ENCODE peak calls at places on chromosomes 1 and 21, in nine cellular contexts. X, F, B, Z, K, G, S, E and P are unnamed samples. For H3K4me1, the result is how much of the 10 kb centered on the place peaks cover.

GRCh38 chr1:229717774-229718173 is 91.7 kb downstream of the URB2 start:
- ATAC-seq in X (no peak), F (peak), B (no peak), Z (no peak), K (peak), G (peak), S (no peak), E (no peak), P (no peak)

GRCh38 chr1:226827458-226827857 is 43.0 kb upstream of the PSEN2 start:
- ATAC-seq in X (peak), F (peak), B (no peak), Z (no peak), K (no peak), G (peak), S (peak), E (peak), P (peak)

GRCh38 chr1:56915960-56916359 is 49.9 kb downstream of the C8B start:
- ATAC-seq in X (peak), F (no peak), B (no peak), Z (peak), K (peak), G (peak), S (peak), E (peak), P (no peak)

GRCh38 chr1:4306559-4307467 is 347.6 kb upstream of the AJAP1 start:
- ATAC-seq in X (no peak), F (no peak), B (no peak), Z (no peak), K (no peak), G (no peak), S (no peak), E (no peak), P (no peak)

GRCh38 chr1:87404306-87404705 is 75.6 kb downstream of the LMO4 start:
- ATAC-seq in X (no peak), F (no peak), B (no peak), Z (peak), K (no peak), G (no peak), S (no peak), E (no peak), P (no peak)

GRCh38 chr1:57307382-57307781 is 116.5 kb downstream of the DAB1 start:
- ATAC-seq in X (no peak), F (no peak), B (no peak), Z (peak), K (no peak), G (no peak), S (peak), E (peak), P (peak)

GRCh38 chr1:208007938-208008342 is 97.0 kb upstream of the CD34 start:
- ATAC-seq in X (peak), F (no peak), B (no peak), Z (no peak), K (no peak), G (peak), S (no peak), E (no peak), P (peak)

GRCh38 chr1:94031591-94031990 is 89.4 kb downstream of the ABCA4 start:
- ATAC-seq in X (peak), F (no peak), B (no peak), Z (no peak), K (no peak), G (no peak), S (no peak), E (peak), P (no peak)

GRCh38 chr1:26471498-26472329 is 526 bp upstream of the HMGN2 start:
- ATAC-seq in X (peak), F (peak), B (peak), Z (peak), K (peak), G (peak), S (peak), E (peak), P (peak)

GRCh38 chr1:100536031-100536430 is 1.9 kb upstream of the GPR88 start:
- ATAC-seq in X (no peak), F (no peak), B (no peak), Z (no peak), K (no peak), G (no peak), S (no peak), E (no peak), P (no peak)

GRCh38 chr1:174206148-174206826 is 47.0 kb downstream of the RABGAP1L start:
- ATAC-seq in X (no peak), F (peak), B (no peak), Z (no peak), K (no peak), G (no peak), S (no peak), E (peak), P (no peak)

GRCh38 chr21:15425049-15425448 is 304.7 kb upstream of the USP25 start:
- ATAC-seq in X (no peak), F (no peak), B (no peak), Z (no peak), K (no peak), G (no peak), S (peak), E (no peak), P (no peak)

GRCh38 chr21:36639769-36640168 is 59.1 kb upstream of the SIM2 start:
- ATAC-seq in X (no peak), F (no peak), B (no peak), Z (no peak), K (no peak), G (no peak), S (no peak), E (no peak), P (no peak)

GRCh38 chr1:23344111-23344986 is at the start of gene HNRNPR:
- ATAC-seq in X (peak), F (peak), B (peak), Z (peak), K (peak), G (peak), S (peak), E (peak), P (peak)

GRCh38 chr1:6300342-6301141 is 39.6 kb upstream of the GPR153 start:
- ATAC-seq in X (no peak), F (no peak), B (no peak), Z (peak), K (peak), G (no peak), S (no peak), E (peak), P (no peak)

GRCh38 chr1:87451229-87451900 is 122.7 kb downstream of the LMO4 start:
- ATAC-seq in X (no peak), F (no peak), B (no peak), Z (no peak), K (no peak), G (no peak), S (no peak), E (no peak), P (no peak)

GRCh38 chr1:213053455-213053854 is 2.4 kb downstream of the RPS6KC1 start:
- ATAC-seq in X (no peak), F (no peak), B (no peak), Z (no peak), K (no peak), G (no peak), S (no peak), E (no peak), P (no peak)

GRCh38 chr1:66848193-66848592 is 47.1 kb upstream of the INSL5 start:
- ATAC-seq in X (no peak), F (no peak), B (no peak), Z (no peak), K (no peak), G (no peak), S (no peak), E (no peak), P (no peak)

GRCh38 chr1:93753766-93754763 is 72.4 kb upstream of the BCAR3 start:
- ATAC-seq in X (peak), F (no peak), B (peak), Z (peak), K (peak), G (peak), S (peak), E (peak), P (no peak)

GRCh38 chr1:116373451-116374339 is 651 bp downstream of the ATP1A1 start:
- ATAC-seq in X (peak), F (peak), B (peak), Z (no peak), K (peak), G (peak), S (peak), E (peak), P (peak)

GRCh38 chr21:17491716-17492414 is 21.0 kb upstream of the CXADR start:
- ATAC-seq in X (peak), F (no peak), B (peak), Z (peak), K (no peak), G (peak), S (no peak), E (peak), P (no peak)

GRCh38 chr1:93641527-93641926 is 40.1 kb downstream of the BCAR3 start:
- ATAC-seq in X (peak), F (no peak), B (no peak), Z (no peak), K (no peak), G (no peak), S (no peak), E (no peak), P (peak)

GRCh38 chr1:53992085-53992874 is 25.7 kb downstream of the LDLRAD1 start:
- ATAC-seq in X (peak), F (no peak), B (peak), Z (no peak), K (peak), G (no peak), S (peak), E (peak), P (no peak)

GRCh38 chr21:35034203-35034926 is 14.7 kb downstream of the RUNX1 start:
- ATAC-seq in X (no peak), F (no peak), B (no peak), Z (no peak), K (no peak), G (no peak), S (no peak), E (no peak), P (no peak)

GRCh38 chr1:87887095-87887494 is 558.4 kb downstream of the LMO4 start:
- ATAC-seq in X (no peak), F (peak), B (no peak), Z (no peak), K (no peak), G (no peak), S (no peak), E (no peak), P (no peak)

GRCh38 chr1:167671727-167672511 is 41.9 kb downstream of the RCSD1 start:
- ATAC-seq in X (peak), F (peak), B (no peak), Z (peak), K (no peak), G (no peak), S (peak), E (peak), P (no peak)

GRCh38 chr1:229295745-229296144 is 24.8 kb downstream of the RAB4A start:
- ATAC-seq in X (no peak), F (no peak), B (no peak), Z (no peak), K (no peak), G (no peak), S (no peak), E (no peak), P (no peak)

GRCh38 chr1:196148367-196148970 is 459.8 kb downstream of the KCNT2 start:
- ATAC-seq in X (peak), F (no peak), B (no peak), Z (peak), K (no peak), G (no peak), S (no peak), E (no peak), P (no peak)

GRCh38 chr1:85850238-85850637 is 142.0 kb upstream of the ZNHIT6 start:
- ATAC-seq in X (peak), F (no peak), B (peak), Z (peak), K (no peak), G (peak), S (no peak), E (no peak), P (no peak)

GRCh38 chr1:14165289-14165867 is 433.1 kb upstream of the KAZN start:
- ATAC-seq in X (peak), F (no peak), B (no peak), Z (no peak), K (no peak), G (no peak), S (no peak), E (peak), P (peak)

GRCh38 chr1:8669608-8670335 is 147.7 kb downstream of the RERE start:
- ATAC-seq in X (no peak), F (no peak), B (no peak), Z (no peak), K (no peak), G (no peak), S (no peak), E (no peak), P (no peak)

GRCh38 chr1:44693159-44693558 is 18.6 kb downstream of the ARMH1 start:
- ATAC-seq in X (no peak), F (no peak), B (no peak), Z (no peak), K (no peak), G (no peak), S (no peak), E (no peak), P (no peak)

GRCh38 chr21:36860736-36861594 is 105.5 kb downstream of the HLCS start:
- ATAC-seq in X (peak), F (no peak), B (peak), Z (peak), K (peak), G (peak), S (peak), E (no peak), P (no peak)

GRCh38 chr1:186617860-186618780 is 62.1 kb downstream of the PTGS2 start:
- ATAC-seq in X (peak), F (peak), B (peak), Z (no peak), K (no peak), G (peak), S (peak), E (peak), P (peak)

GRCh38 chr1:20052386-20052785 is 17.6 kb upstream of the PLA2G5 start:
- ATAC-seq in X (no peak), F (no peak), B (no peak), Z (no peak), K (no peak), G (no peak), S (no peak), E (no peak), P (no peak)

GRCh38 chr1:119294728-119295127 is 73.9 kb upstream of the HAO2 start:
- ATAC-seq in X (no peak), F (no peak), B (no peak), Z (no peak), K (peak), G (no peak), S (no peak), E (no peak), P (no peak)

DNA sequence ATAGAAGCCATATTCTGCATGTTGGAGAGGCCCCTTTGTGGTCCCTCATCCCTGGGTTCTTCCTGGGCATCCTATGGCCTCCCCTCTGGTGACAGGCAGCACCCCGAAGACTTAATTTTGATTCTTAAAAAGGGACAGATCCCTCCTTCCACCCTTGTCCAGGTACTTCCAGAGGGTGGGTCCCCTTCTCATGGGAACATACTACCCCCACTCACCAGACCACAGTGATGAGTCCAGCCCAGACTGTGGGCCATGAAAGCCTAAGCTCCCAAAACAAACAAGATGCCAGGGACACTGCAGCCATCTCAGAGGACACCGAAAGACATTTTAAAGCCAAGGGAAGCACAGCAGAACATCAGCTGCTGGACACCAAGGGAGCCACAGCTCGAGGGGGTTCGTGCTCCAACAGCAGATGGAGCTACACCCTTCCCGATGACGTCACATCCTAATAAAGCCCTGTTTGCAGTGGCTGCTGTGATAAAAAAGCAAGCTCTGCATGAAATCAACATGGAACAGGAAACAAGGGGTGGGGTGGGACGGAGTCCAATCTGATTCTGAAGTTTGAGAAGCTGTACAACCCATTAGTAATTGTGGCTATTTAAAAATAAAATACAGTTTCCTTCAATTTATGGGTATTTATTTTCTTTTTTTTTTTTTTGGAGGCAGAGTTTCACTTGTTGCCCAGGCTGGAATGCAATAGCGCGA is 32.4 kb downstream of the GNB1 start:
- ATAC-seq in X (peak), F (peak), B (peak), Z (peak), K (peak), G (peak), S (peak), E (peak), P (peak)
- TF ChIP-seq CTCF in X (no peak), F (no peak), B (no peak), Z (peak), K (peak), G (no peak), S (no peak), E (peak), P (no peak)

GRCh38 chr1:154407866-154408777 is 3.0 kb downstream of the IL6R start:
- ATAC-seq in X (peak), F (no peak), B (no peak), Z (no peak), K (peak), G (no peak), S (peak), E (no peak), P (no peak)
- H3K4me1 ChIP-seq in X (under half), F (half or more), B (under half), Z (under half), K (half or more), G (under half), S (under half), E (half or more), P (under half)

GRCh38 chr21:38377165-38378093 is 120.6 kb downstream of the KCNJ15 start:
- ATAC-seq in X (no peak), F (no peak), B (no peak), Z (peak), K (no peak), G (no peak), S (no peak), E (no peak), P (no peak)
- TF ChIP-seq CTCF in X (no peak), F (no peak), B (no peak), Z (peak), K (no peak), G (no peak), S (no peak), E (no peak), P (no peak)

GRCh38 chr1:166080277-166080964 is 86.4 kb downstream of the FAM78B start:
- ATAC-seq in X (no peak), F (no peak), B (no peak), Z (no peak), K (no peak), G (no peak), S (no peak), E (no peak), P (no peak)
- H3K4me1 ChIP-seq in X (under half), F (under half), B (under half), Z (under half), K (under half), G (under half), S (under half), E (under half), P (under half)

GRCh38 chr1:152535774-152536173 is 21.5 kb downstream of the CRCT1 start:
- ATAC-seq in X (no peak), F (no peak), B (no peak), Z (no peak), K (no peak), G (no peak), S (no peak), E (no peak), P (no peak)

GRCh38 chr1:152537496-152537895 is 23.2 kb downstream of the CRCT1 start:
- ATAC-seq in X (no peak), F (no peak), B (no peak), Z (no peak), K (no peak), G (no peak), S (peak), E (no peak), P (no peak)

GRCh38 chr1:152533327-152533938 is 19.2 kb downstream of the CRCT1 start:
- ATAC-seq in X (peak), F (no peak), B (peak), Z (no peak), K (peak), G (no peak), S (peak), E (peak), P (no peak)
- TF ChIP-seq CTCF in X (peak), F (no peak), B (peak), Z (peak), K (peak), G (peak), S (peak), E (peak), P (peak)

GRCh38 chr1:12159826-12160225 is 7.0 kb upstream of the TNFRSF1B start:
- ATAC-seq in X (no peak), F (no peak), B (no peak), Z (peak), K (no peak), G (no peak), S (no peak), E (no peak), P (no peak)

GRCh38 chr1:12158362-12159092 is 8.3 kb upstream of the TNFRSF1B start:
- ATAC-seq in X (no peak), F (no peak), B (no peak), Z (no peak), K (peak), G (no peak), S (no peak), E (no peak), P (no peak)

GRCh38 chr1:12155328-12155727 is 11.5 kb upstream of the TNFRSF1B start:
- ATAC-seq in X (no peak), F (no peak), B (no peak), Z (no peak), K (no peak), G (no peak), S (no peak), E (no peak), P (no peak)

GRCh38 chr1:12161324-12161661 is 5.5 kb upstream of the TNFRSF1B start:
- ATAC-seq in X (no peak), F (no peak), B (no peak), Z (no peak), K (no peak), G (no peak), S (no peak), E (no peak), P (no peak)

DNA sequence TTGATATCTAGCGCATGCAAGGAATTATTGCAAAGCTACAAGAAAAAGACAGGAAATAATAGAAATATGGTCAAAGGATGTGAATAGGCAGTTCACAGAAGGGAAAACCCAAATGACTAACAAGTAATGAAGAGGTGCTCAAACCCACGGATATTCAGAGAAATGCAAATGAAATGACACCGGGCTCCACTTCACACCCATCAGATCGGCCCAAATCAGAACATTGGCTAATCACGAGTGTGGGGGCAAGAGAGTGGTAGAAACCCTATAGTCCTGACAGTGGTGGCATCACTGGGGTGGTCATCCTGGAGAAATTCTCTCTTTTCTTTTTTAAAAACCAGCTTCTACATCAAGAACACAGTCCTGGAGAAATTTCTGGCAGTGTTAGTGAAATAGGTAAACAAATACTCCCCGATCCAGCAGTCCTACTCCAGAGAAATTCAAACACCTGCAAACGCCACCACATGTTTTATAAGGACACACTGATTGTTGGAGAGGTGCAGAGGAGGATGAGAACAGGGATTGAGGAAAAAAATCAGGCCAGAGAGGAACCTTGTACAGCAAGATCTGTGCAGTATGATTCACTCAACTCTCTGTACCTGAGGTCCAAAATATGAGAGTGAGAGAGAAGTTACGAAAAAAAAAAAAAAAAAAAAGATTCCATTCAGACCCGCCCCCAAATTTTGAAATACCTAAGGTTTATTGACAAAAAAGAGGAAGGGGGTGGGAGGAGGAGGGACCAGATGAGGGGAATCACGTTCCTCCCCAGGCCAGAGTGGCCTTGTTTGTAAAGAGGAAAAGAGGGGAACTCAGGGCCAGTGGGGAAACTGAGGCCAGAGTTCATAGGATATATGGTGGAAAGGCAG is 9.2 kb upstream of the TNFRSF1B start:
- ATAC-seq in X (no peak), F (no peak), B (no peak), Z (no peak), K (no peak), G (no peak), S (peak), E (peak), P (no peak)
- H3K4me1 ChIP-seq in X (under half), F (under half), B (under half), Z (under half), K (under half), G (under half), S (under half), E (under half), P (under half)